ENCODE peak calls at places on chromosomes 11 and 22, in eight cellular contexts. W, F, Z, T, C, V, Y and G are unnamed samples.

GRCh38 chr11:102669664-102670063 is 35.9 kb downstream of the MMP27 start:
- DNase-seq in W (no peak), F (no peak), Z (peak), T (no peak), C (peak), V (no peak), Y (no peak), G (no peak)

GRCh38 chr11:113618360-113618759 is 87.7 kb downstream of the TMPRSS5 start:
- DNase-seq in W (no peak), F (no peak), Z (no peak), T (peak), C (no peak), V (peak), Y (no peak), G (no peak)

GRCh38 chr11:124902616-124903015 is 5.0 kb upstream of the ROBO4 start:
- DNase-seq in W (no peak), F (no peak), Z (no peak), T (no peak), C (peak), V (no peak), Y (no peak), G (no peak)

GRCh38 chr22:26847816-26848215 is 190.4 kb downstream of the MIAT start:
- DNase-seq in W (no peak), F (no peak), Z (no peak), T (no peak), C (no peak), V (no peak), Y (no peak), G (no peak)

GRCh38 chr11:79263001-79263400 is 177.8 kb downstream of the TENM4 start:
- DNase-seq in W (no peak), F (no peak), Z (no peak), T (no peak), C (peak), V (no peak), Y (no peak), G (no peak)

GRCh38 chr11:10488581-10489443 is 33.7 kb downstream of the AMPD3 start:
- DNase-seq in W (no peak), F (peak), Z (peak), T (no peak), C (no peak), V (no peak), Y (no peak), G (no peak)

GRCh38 chr11:86811637-86812321 is 11.4 kb downstream of the PRSS23 start:
- DNase-seq in W (no peak), F (no peak), Z (no peak), T (peak), C (peak), V (no peak), Y (peak), G (no peak)

GRCh38 chr11:22193348-22194051 is 615 bp downstream of the ANO5 start:
- DNase-seq in W (peak), F (peak), Z (peak), T (no peak), C (peak), V (no peak), Y (peak), G (no peak)

GRCh38 chr22:50308986-50309600 is 1.6 kb upstream of the PLXNB2 start:
- DNase-seq in W (no peak), F (no peak), Z (no peak), T (no peak), C (no peak), V (no peak), Y (no peak), G (no peak)

GRCh38 chr22:39134366-39135091 is 18.0 kb downstream of the CBX7 start:
- DNase-seq in W (no peak), F (peak), Z (no peak), T (no peak), C (no peak), V (no peak), Y (no peak), G (no peak)

GRCh38 chr22:41333806-41334205 is 32.5 kb downstream of the ZC3H7B start:
- DNase-seq in W (no peak), F (no peak), Z (no peak), T (no peak), C (no peak), V (no peak), Y (no peak), G (no peak)

GRCh38 chr11:45833761-45834160 is 13.5 kb upstream of the CRY2 start:
- DNase-seq in W (no peak), F (no peak), Z (no peak), T (no peak), C (no peak), V (no peak), Y (no peak), G (no peak)

GRCh38 chr11:71501071-71501985 is 25.7 kb upstream of the KRTAP5-7 start:
- DNase-seq in W (no peak), F (no peak), Z (no peak), T (no peak), C (no peak), V (no peak), Y (no peak), G (no peak)

GRCh38 chr22:50701428-50702154 is 29.0 kb downstream of the SHANK3 start:
- DNase-seq in W (no peak), F (peak), Z (no peak), T (no peak), C (no peak), V (no peak), Y (no peak), G (no peak)

GRCh38 chr11:59550842-59551650 is 39.7 kb downstream of the OR4D9 start:
- DNase-seq in W (peak), F (peak), Z (peak), T (peak), C (peak), V (no peak), Y (peak), G (peak)

GRCh38 chr11:19980957-19981669 is 179.2 kb downstream of the DBX1 start:
- DNase-seq in W (peak), F (no peak), Z (no peak), T (peak), C (peak), V (no peak), Y (peak), G (peak)

GRCh38 chr11:63010934-63011439 is 4.7 kb downstream of the SLC22A8 start:
- DNase-seq in W (no peak), F (no peak), Z (no peak), T (no peak), C (no peak), V (no peak), Y (no peak), G (no peak)

GRCh38 chr22:46466255-46466676 is 71.2 kb downstream of the CELSR1 start:
- DNase-seq in W (no peak), F (no peak), Z (no peak), T (no peak), C (no peak), V (no peak), Y (no peak), G (no peak)

GRCh38 chr11:72243567-72244316 is at the start of gene PHOX2A:
- DNase-seq in W (peak), F (no peak), Z (no peak), T (no peak), C (no peak), V (no peak), Y (no peak), G (no peak)

GRCh38 chr11:1220941-1221721 is 1.7 kb upstream of the MUC5B start:
- DNase-seq in W (peak), F (peak), Z (no peak), T (no peak), C (no peak), V (no peak), Y (no peak), G (no peak)

GRCh38 chr11:48052183-48053040 is 72.1 kb downstream of the PTPRJ start:
- DNase-seq in W (no peak), F (no peak), Z (no peak), T (peak), C (peak), V (peak), Y (peak), G (no peak)

GRCh38 chr11:216081-216974 is 8.8 kb downstream of the RIC8A start:
- DNase-seq in W (no peak), F (no peak), Z (no peak), T (no peak), C (no peak), V (no peak), Y (no peak), G (no peak)

GRCh38 chr11:57116654-57117053 is 65.1 kb upstream of the LRRC55 start:
- DNase-seq in W (peak), F (no peak), Z (peak), T (peak), C (peak), V (peak), Y (peak), G (peak)

GRCh38 chr11:13861411-13861810 is 101.1 kb upstream of the SPON1 start:
- DNase-seq in W (no peak), F (no peak), Z (peak), T (no peak), C (no peak), V (no peak), Y (no peak), G (no peak)

GRCh38 chr11:115606223-115607220 is 102.3 kb upstream of the CADM1 start:
- DNase-seq in W (peak), F (no peak), Z (no peak), T (peak), C (no peak), V (peak), Y (peak), G (no peak)

GRCh38 chr11:103596323-103596722 is 440.1 kb upstream of the DDI1 start:
- DNase-seq in W (no peak), F (no peak), Z (no peak), T (no peak), C (no peak), V (no peak), Y (no peak), G (no peak)

GRCh38 chr11:130872961-130873360 is 43.3 kb downstream of the SNX19 start:
- DNase-seq in W (no peak), F (no peak), Z (no peak), T (peak), C (peak), V (no peak), Y (no peak), G (peak)

GRCh38 chr11:119694334-119694733 is 34.7 kb downstream of the NECTIN1 start:
- DNase-seq in W (no peak), F (no peak), Z (peak), T (no peak), C (no peak), V (no peak), Y (no peak), G (no peak)
- TF ChIP-seq CTCF in W (no peak), F (no peak), Z (no peak), T (no peak), C (no peak), V (peak), Y (no peak), G (no peak)

DNA sequence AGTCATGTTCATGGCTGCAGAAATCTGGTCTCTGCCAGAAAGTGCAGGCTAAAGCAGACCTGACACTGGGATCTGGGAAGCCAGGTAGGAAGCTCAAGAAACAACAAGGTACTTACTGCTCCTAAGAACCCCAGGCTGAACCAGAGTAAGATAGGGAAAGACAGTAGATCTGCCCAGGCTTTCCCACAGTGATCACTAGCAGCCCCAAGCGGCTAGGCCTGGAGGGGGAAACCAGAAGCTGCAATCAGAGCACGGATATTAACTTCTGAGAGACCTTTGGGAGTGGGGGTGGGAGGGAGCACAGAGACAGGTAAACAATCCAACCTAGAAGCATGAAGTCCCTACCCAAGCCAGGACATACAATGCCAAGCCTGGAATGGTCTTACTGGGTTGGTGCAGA is 135.2 kb upstream of the C11orf58 start:
- DNase-seq in W (no peak), F (peak), Z (no peak), T (no peak), C (no peak), V (no peak), Y (peak), G (no peak)
- TF ChIP-seq CTCF in W (no peak), F (peak), Z (no peak), T (no peak), C (no peak), V (no peak), Y (peak), G (no peak)

GRCh38 chr11:11659567-11660341 is 37.9 kb upstream of the GALNT18 start:
- DNase-seq in W (no peak), F (no peak), Z (peak), T (no peak), C (no peak), V (no peak), Y (no peak), G (no peak)
- TF ChIP-seq CTCF in W (peak), F (no peak), Z (peak), T (peak), C (no peak), V (peak), Y (no peak), G (no peak)

DNA sequence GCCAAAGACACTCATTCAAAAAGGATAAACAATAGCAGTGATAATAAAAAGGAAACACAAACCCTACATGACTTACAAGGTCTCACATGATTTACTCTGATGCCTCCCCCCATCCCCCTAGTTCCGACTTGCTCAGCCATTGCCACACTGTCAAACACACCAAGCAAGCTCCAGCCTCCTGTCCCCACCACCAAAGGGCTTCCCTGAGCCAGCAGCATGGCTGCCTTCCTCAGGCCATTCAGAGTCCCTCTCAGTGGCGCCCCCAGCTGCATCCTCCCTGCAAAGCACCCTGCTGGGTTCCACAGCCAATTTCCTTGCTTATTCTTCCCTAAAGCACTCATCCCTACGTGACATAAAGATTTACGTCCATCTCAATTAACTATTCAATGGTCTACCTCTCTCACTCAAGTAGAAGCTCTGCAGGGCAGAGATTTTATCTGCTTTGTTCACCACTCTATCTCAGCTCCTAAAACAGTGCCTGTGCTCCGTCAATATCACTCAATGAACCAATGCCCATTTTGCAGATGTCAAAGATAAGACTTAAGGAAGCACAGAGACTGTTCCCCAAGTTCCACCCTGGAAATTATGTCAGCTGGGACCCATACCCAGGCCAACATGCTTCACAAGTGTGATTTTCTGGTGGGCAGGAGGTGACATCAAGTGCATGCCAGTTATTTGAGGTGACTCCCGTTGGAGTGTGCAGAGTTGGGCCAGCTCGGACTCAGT is 106.9 kb downstream of the SYN3 start:
- DNase-seq in W (peak), F (no peak), Z (no peak), T (no peak), C (no peak), V (no peak), Y (no peak), G (no peak)
- TF ChIP-seq CTCF in W (no peak), F (no peak), Z (no peak), T (peak), C (no peak), V (peak), Y (peak), G (no peak)

DNA sequence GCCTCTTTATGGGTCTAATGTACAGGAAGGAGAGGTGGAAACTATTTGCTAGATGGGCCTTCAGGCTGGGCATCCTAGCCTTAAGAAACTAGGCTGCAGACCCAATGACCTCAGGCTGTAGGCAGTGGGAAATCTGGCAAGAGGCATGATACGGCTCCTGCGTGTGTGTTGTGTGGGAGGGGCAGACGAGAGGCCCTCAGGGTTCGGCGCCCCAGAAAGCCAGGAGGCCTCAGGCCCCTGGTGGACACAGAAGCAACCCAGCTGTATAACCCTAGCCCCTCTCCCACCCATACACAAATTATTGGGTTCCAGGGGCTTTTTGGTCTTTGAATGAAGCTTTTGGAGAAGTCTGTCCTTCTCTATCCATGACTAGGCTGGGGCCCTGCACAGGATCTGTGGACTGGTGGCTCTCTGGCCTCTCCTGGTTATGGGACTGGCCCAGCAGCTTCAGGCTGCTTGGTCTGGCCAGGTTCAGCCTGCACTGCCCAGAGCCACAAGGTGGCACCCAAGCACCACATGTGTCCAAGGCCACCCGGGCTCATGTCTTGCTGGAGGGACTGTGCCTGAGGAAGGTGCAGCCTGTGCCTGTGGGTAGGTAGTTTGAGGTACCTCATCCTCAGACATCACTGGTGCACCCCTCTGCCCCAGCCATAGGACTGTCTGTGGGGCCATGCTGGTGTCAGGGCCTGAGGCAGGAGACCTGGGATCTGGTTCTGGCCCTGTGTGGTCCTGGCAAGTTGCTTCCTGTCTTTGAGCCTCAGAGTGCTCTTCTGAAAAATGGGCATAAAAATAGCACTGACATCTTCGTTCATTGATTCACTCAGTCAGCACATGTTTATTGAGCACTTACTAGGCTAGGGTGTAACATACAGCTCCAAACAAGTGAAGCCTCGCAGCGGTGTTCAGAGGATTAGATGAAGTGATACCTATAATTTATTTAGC is 87.5 kb downstream of the RRM1 start:
- DNase-seq in W (peak), F (no peak), Z (peak), T (peak), C (peak), V (peak), Y (peak), G (peak)
- TF ChIP-seq CTCF in W (peak), F (peak), Z (peak), T (peak), C (peak), V (peak), Y (peak), G (peak)

GRCh38 chr22:48939441-48940265 is 888.0 kb downstream of the BRD1 start:
- DNase-seq in W (no peak), F (no peak), Z (no peak), T (no peak), C (no peak), V (no peak), Y (no peak), G (no peak)
- TF ChIP-seq CTCF in W (no peak), F (no peak), Z (no peak), T (no peak), C (no peak), V (no peak), Y (no peak), G (no peak)

DNA sequence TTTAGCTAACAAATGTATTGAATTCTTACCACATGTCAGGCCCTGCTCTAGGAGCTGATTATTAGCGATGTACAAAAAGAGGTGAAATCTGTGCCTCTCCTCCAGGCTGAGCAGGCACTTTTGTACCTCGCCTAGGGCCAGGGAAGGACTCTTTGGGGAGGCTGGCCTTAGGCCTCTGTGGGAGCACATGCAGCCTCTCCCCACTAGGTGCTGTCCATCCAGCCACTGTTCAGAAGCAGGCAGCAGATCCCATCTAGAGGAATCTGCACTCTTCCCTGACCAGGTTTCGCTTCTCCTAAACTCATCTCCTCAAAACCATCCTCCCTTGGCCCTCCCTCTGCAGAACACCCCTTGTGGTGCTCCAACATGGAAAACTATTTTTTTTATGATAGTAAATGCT is 51.9 kb upstream of the WT1 start:
- DNase-seq in W (peak), F (no peak), Z (peak), T (no peak), C (no peak), V (no peak), Y (no peak), G (no peak)
- TF ChIP-seq CTCF in W (peak), F (no peak), Z (peak), T (peak), C (no peak), V (peak), Y (no peak), G (no peak)